ENCODE peak calls at places on chromosomes 2 and 18, in nine cellular contexts. F is IMR-90, D is uterus, S is MV-4-11, L is upper lobe of right lung, R is NCI-H2081, B is BJ, C is OCI-M1, P is sigmoid colon. I is an unnamed sample.

GRCh38 chr2:108377815-108378630 is at the start of gene SULT1C4:
- DNase-seq in D (peak), P (peak), C (no peak), L (no peak), F (peak), S (no peak), R (no peak), B (no peak), I (no peak)

GRCh38 chr2:80459028-80459427 is 154.5 kb upstream of the LRRTM1 start:
- DNase-seq in S (no peak), D (no peak), R (peak), P (no peak), L (no peak), F (no peak), B (no peak), C (no peak), I (no peak)

GRCh38 chr18:34223893-34224422 is 755 bp downstream of the NOL4 start:
- DNase-seq in S (no peak), L (no peak), F (no peak), C (no peak), P (no peak), R (no peak), B (no peak), D (no peak), I (no peak)

GRCh38 chr18:27803957-27804356 is 373.0 kb downstream of the CDH2 start:
- DNase-seq in B (peak), P (no peak), F (no peak), L (no peak), C (no peak), R (no peak), D (no peak), S (no peak), I (no peak)

GRCh38 chr2:29115797-29116781 is 874 bp downstream of the CLIP4 start:
- DNase-seq in C (peak), B (peak), S (no peak), P (peak), D (peak), F (peak), L (peak), R (peak), I (no peak)

GRCh38 chr2:6914829-6915228 is 2.4 kb upstream of the RNF144A start:
- DNase-seq in P (no peak), F (peak), B (no peak), L (no peak), S (no peak), D (no peak), C (no peak), R (no peak), I (no peak)

GRCh38 chr2:6526093-6526824 is 339.4 kb downstream of the CMPK2 start:
- DNase-seq in R (peak), D (no peak), B (no peak), S (no peak), L (no peak), C (no peak), P (no peak), F (no peak), I (no peak)

GRCh38 chr2:237330539-237330938 is 83.4 kb downstream of the COL6A3 start:
- DNase-seq in P (no peak), F (no peak), S (no peak), R (no peak), B (no peak), D (no peak), L (no peak), C (no peak), I (no peak)

GRCh38 chr2:10285578-10286198 is 17.0 kb upstream of the HPCAL1 start:
- DNase-seq in F (peak), R (peak), C (peak), L (peak), B (no peak), P (peak), S (peak), D (peak), I (no peak)

GRCh38 chr2:108536133-108536780 is 2.0 kb downstream of the LIMS1 start:
- DNase-seq in S (no peak), C (no peak), D (no peak), B (no peak), P (no peak), F (peak), L (no peak), R (no peak), I (no peak)

GRCh38 chr18:34661464-34662087 is 48.5 kb upstream of the DTNA start:
- DNase-seq in D (no peak), S (peak), L (no peak), C (peak), F (peak), B (no peak), R (peak), P (no peak), I (peak)

GRCh38 chr2:769771-770170 is 92.6 kb upstream of the TMEM18 start:
- DNase-seq in R (no peak), S (peak), L (no peak), C (no peak), B (no peak), P (no peak), F (peak), D (no peak), I (no peak)